ENCODE peak calls at places on chromosomes 11 and 22, in ten cellular contexts. C is GM12878, D is AG09309, W is cardiac muscle cell, P is GM23338, Q is GM12864, O is Calu3, B is fibroblast of mammary gland, X is tibial nerve, I is endothelial cell. G is an unnamed sample.

GRCh38 chr11:59865031-59865430 is 1.3 kb downstream of the TCN1 start:
- DNase-seq in X (no peak), D (no peak), B (no peak), C (no peak), W (no peak), O (peak; percentile 44), P (no peak), I (no peak), Q (no peak), G (peak; percentile 9)

GRCh38 chr11:46745995-46746394 is 27.0 kb downstream of the F2 start:
- DNase-seq in C (no peak), X (no peak), W (no peak), P (no peak), I (no peak), B (no peak), O (no peak), D (no peak), Q (no peak), G (no peak)

GRCh38 chr22:45756558-45756957 is 84.9 kb downstream of the ATXN10 start:
- DNase-seq in D (no peak), W (no peak), B (no peak), C (no peak), P (no peak), I (no peak), Q (no peak), X (no peak), O (no peak), G (no peak)

GRCh38 chr11:128720522-128720985 is 26.7 kb downstream of the FLI1 start:
- DNase-seq in C (no peak), P (peak; percentile 48), B (no peak), Q (peak; percentile 83), D (no peak), W (peak; percentile 12), O (no peak), I (no peak), X (no peak), G (no peak)

GRCh38 chr11:30346068-30346688 is 23.3 kb downstream of the ARL14EP start:
- DNase-seq in C (no peak), W (peak; percentile 84), P (peak; percentile 83), O (peak; percentile 10), Q (no peak), X (no peak), D (no peak), B (peak; percentile 61), I (peak; percentile 22), G (peak; percentile 49)

GRCh38 chr11:68036717-68037239 is 2.0 kb upstream of the TCIRG1 start:
- DNase-seq in D (no peak), W (no peak), X (no peak), P (no peak), B (no peak), O (no peak), C (no peak), I (no peak), Q (no peak), G (no peak)

GRCh38 chr11:128318856-128319474 is 268.4 kb downstream of the ETS1 start:
- DNase-seq in C (peak; percentile 93), I (no peak), D (no peak), O (no peak), B (no peak), P (no peak), W (no peak), X (no peak), Q (peak; percentile 67), G (no peak)

GRCh38 chr11:61928606-61929005 is 11.2 kb upstream of the RAB3IL1 start:
- DNase-seq in P (no peak), C (no peak), D (no peak), O (no peak), Q (no peak), B (peak; percentile 55), I (no peak), X (no peak), W (no peak), G (no peak)

GRCh38 chr11:2535673-2536439 is 91.0 kb downstream of the KCNQ1 start:
- DNase-seq in O (no peak), I (no peak), X (no peak), P (no peak), C (no peak), Q (no peak), B (no peak), W (no peak), D (no peak), G (no peak)

GRCh38 chr11:131409307-131409706 is 38.9 kb downstream of the NTM start:
- DNase-seq in P (no peak), I (no peak), Q (no peak), C (no peak), O (no peak), B (no peak), X (no peak), D (no peak), W (peak; percentile 23), G (no peak)

GRCh38 chr11:131412061-131412460 is 41.6 kb downstream of the NTM start:
- DNase-seq in Q (no peak), O (no peak), X (no peak), W (no peak), P (no peak), D (no peak), B (no peak), I (no peak), C (no peak), G (no peak)

GRCh38 chr11:131418214-131418613 is 47.8 kb downstream of the NTM start:
- DNase-seq in W (no peak), I (no peak), Q (no peak), D (no peak), O (no peak), X (no peak), B (no peak), C (no peak), P (peak; percentile 32), G (no peak)

GRCh38 chr11:131408011-131408640 is 37.7 kb downstream of the NTM start:
- DNase-seq in W (peak; percentile 27), D (peak; percentile 11), P (peak; percentile 71), X (no peak), O (no peak), I (peak; percentile 69), Q (peak; percentile 8), B (peak; percentile 16), C (no peak), G (no peak)

GRCh38 chr11:131413217-131413616 is 42.8 kb downstream of the NTM start:
- DNase-seq in D (no peak), X (no peak), I (no peak), P (no peak), W (no peak), Q (no peak), O (no peak), C (no peak), B (no peak), G (no peak)
- TF ChIP-seq CTCF in D (no peak), X (no peak), I (no peak), P (no peak), W (no peak), Q (no peak), O (no peak), C (no peak), B (no peak), G (no peak)

GRCh38 chr11:8574798-8575197 is 19.2 kb downstream of the STK33 start:
- DNase-seq in O (no peak), C (no peak), W (no peak), D (no peak), P (no peak), B (no peak), X (no peak), I (no peak), Q (no peak), G (no peak)

GRCh38 chr11:8577791-8578581 is 16.0 kb downstream of the STK33 start:
- DNase-seq in P (no peak), Q (no peak), C (no peak), W (no peak), X (no peak), O (no peak), I (no peak), B (peak; percentile 56), D (no peak), G (no peak)

GRCh38 chr11:8573750-8574149 is 20.3 kb downstream of the STK33 start:
- DNase-seq in Q (no peak), P (no peak), X (no peak), B (no peak), O (no peak), W (no peak), C (no peak), D (no peak), I (no peak), G (no peak)
- TF ChIP-seq CTCF in Q (no peak), P (no peak), X (no peak), B (no peak), O (no peak), W (no peak), C (no peak), D (no peak), I (no peak), G (no peak)

DNA sequence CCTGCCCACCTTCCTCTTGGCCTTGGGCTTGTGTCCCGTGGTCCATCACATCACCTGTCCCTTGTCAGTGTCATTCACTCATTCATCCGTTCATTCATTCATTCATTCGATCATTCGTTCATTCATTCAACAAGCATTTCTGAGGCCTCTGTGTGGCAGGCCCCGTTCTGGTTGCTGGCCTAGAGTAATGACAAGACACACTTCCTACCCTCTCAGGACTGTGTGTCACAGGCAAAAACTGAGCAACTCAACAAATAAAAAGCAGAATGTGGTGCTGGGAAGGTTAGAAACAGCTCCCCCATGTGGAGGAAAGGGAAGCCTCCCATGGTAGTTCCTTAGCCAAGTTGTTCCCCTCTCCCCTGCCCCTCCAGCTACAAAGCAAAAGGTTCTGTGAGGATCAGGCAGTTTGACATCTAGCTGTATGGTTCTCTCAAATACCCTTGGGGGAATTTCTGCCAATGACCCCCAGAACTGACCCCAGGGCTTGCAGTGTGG is 1.6 kb upstream of the OMP start:
- DNase-seq in B (peak; percentile 55), O (peak; percentile 29), X (no peak), W (peak; percentile 15), D (no peak), C (no peak), Q (no peak), P (peak; percentile 74), I (no peak), G (no peak)
- TF ChIP-seq CTCF in B (peak; percentile 72), O (peak; percentile 37), X (no peak), W (peak; percentile 64), D (peak; percentile 67), C (peak; percentile 34), Q (peak; percentile 57), P (peak; percentile 73), I (peak; percentile 53), G (peak; percentile 60)

GRCh38 chr11:73262851-73263495 is 9.2 kb upstream of the P2RY6 start:
- DNase-seq in P (no peak), O (no peak), I (no peak), W (no peak), B (peak; percentile 67), X (no peak), D (no peak), C (no peak), Q (no peak), G (no peak)

GRCh38 chr11:73259406-73260126 is 12.6 kb upstream of the P2RY6 start:
- DNase-seq in I (no peak), X (no peak), C (no peak), O (no peak), B (no peak), D (no peak), W (no peak), Q (no peak), P (no peak), G (no peak)

GRCh38 chr11:73258104-73258684 is 13.9 kb upstream of the P2RY6 start:
- DNase-seq in W (no peak), X (no peak), Q (no peak), B (no peak), O (no peak), C (no peak), I (no peak), D (no peak), P (no peak), G (no peak)

GRCh38 chr11:73257342-73258103 is 14.6 kb upstream of the P2RY6 start:
- DNase-seq in C (no peak), Q (no peak), O (no peak), I (no peak), B (peak; percentile 90), P (peak; percentile 33), X (no peak), W (peak; percentile 36), D (peak; percentile 89), G (peak; percentile 95)

GRCh38 chr11:73260127-73260457 is 12.0 kb upstream of the P2RY6 start:
- DNase-seq in I (no peak), C (no peak), X (no peak), B (no peak), Q (no peak), P (no peak), D (no peak), W (no peak), O (no peak), G (no peak)
- TF ChIP-seq CTCF in I (no peak), C (no peak), X (no peak), B (no peak), Q (no peak), P (no peak), D (no peak), W (no peak), O (no peak), G (no peak)

G was measured in astrocyte of the cerebellum.